ENCODE peak calls at places on chromosomes 16 and 17, in ten cellular contexts. U is left lung, K is cardiac fibroblast, H is IMR-90, I is body of pancreas, A is cardiac muscle cell, Z is mammary epithelial cell, O is psoas muscle, M is AG09309, C is fibroblast of the aortic adventitia. P is an unnamed sample.

GRCh38 chr17:55421179-55421934 is at the start of gene MMD:
- DNase-seq in U (peak; percentile 82), K (no peak), H (no peak), I (no peak), A (no peak), Z (peak; percentile 63), O (peak; percentile 60), M (no peak), C (no peak), P (no peak)

GRCh38 chr17:6232768-6233130 is 162.6 kb downstream of the WSCD1 start:
- DNase-seq in U (no peak), K (no peak), H (no peak), I (no peak), A (no peak), Z (no peak), O (no peak), M (no peak), C (no peak), P (no peak)

GRCh38 chr16:81276323-81276722 is 37.8 kb downstream of the BCO1 start:
- DNase-seq in U (no peak), K (no peak), H (no peak), I (no peak), A (no peak), Z (no peak), O (no peak), M (no peak), C (no peak), P (no peak)

GRCh38 chr17:54860617-54861468 is 39.8 kb upstream of the TOM1L1 start:
- DNase-seq in U (no peak), K (no peak), H (no peak), I (no peak), A (peak; percentile 16), Z (no peak), O (no peak), M (no peak), C (no peak), P (no peak)

GRCh38 chr16:77599793-77600415 is 122.4 kb upstream of the NUDT7 start:
- DNase-seq in U (no peak), K (peak; percentile 46), H (peak; percentile 47), I (no peak), A (peak; percentile 55), Z (peak; percentile 26), O (no peak), M (peak; percentile 20), C (peak; percentile 63), P (no peak)

GRCh38 chr16:12293017-12293618 is 316.6 kb downstream of the SNX29 start:
- DNase-seq in U (no peak), K (no peak), H (peak; percentile 8), I (no peak), A (no peak), Z (no peak), O (no peak), M (no peak), C (no peak), P (no peak)

GRCh38 chr16:50265260-50265659 is 1.1 kb upstream of the ADCY7 start:
- DNase-seq in U (no peak), K (no peak), H (peak; percentile 12), I (peak; percentile 67), A (no peak), Z (no peak), O (peak; percentile 48), M (no peak), C (no peak), P (no peak)

GRCh38 chr16:79272141-79272577 is 328.4 kb downstream of the MAF start:
- DNase-seq in U (peak; percentile 72), K (no peak), H (no peak), I (no peak), A (no peak), Z (no peak), O (no peak), M (no peak), C (no peak), P (no peak)

GRCh38 chr17:66492500-66493123 is 190.2 kb downstream of the PRKCA start:
- DNase-seq in U (no peak), K (peak; percentile 47), H (no peak), I (no peak), A (no peak), Z (no peak), O (no peak), M (no peak), C (peak; percentile 45), P (no peak)

GRCh38 chr17:16980813-16981731 is 9.2 kb upstream of the TNFRSF13B start:
- DNase-seq in U (no peak), K (no peak), H (no peak), I (no peak), A (no peak), Z (peak; percentile 17), O (peak; percentile 40), M (no peak), C (no peak), P (no peak)

GRCh38 chr16:51139568-51139967 is 11.5 kb downstream of the SALL1 start:
- DNase-seq in U (no peak), K (no peak), H (no peak), I (no peak), A (no peak), Z (no peak), O (no peak), M (no peak), C (no peak), P (no peak)

GRCh38 chr17:31052187-31052889 is 42.4 kb upstream of the NF1 start:
- DNase-seq in U (no peak), K (peak; percentile 94), H (peak; percentile 96), I (peak; percentile 57), A (no peak), Z (peak; percentile 99), O (peak; percentile 75), M (peak; percentile 90), C (peak; percentile 98), P (no peak)

GRCh38 chr16:67924140-67924906 is 7.3 kb downstream of the CTRL start:
- DNase-seq in U (no peak), K (no peak), H (no peak), I (peak; percentile 41), A (no peak), Z (no peak), O (no peak), M (no peak), C (no peak), P (no peak)

GRCh38 chr17:76567634-76568432 is 17.8 kb downstream of the ST6GALNAC2 start:
- DNase-seq in U (no peak), K (no peak), H (no peak), I (peak; percentile 53), A (no peak), Z (no peak), O (no peak), M (no peak), C (no peak), P (no peak)
- H3K4me3 ChIP-seq in U (no peak overlapping the region), K (no peak overlapping the region), H (no peak overlapping the region), I (no peak overlapping the region), A (no peak overlapping the region), Z (no peak overlapping the region), O (no peak overlapping the region), M (no peak overlapping the region), C (no peak overlapping the region), P (no peak overlapping the region)

GRCh38 chr16:66130296-66130910 is 236.1 kb upstream of the CDH5 start:
- DNase-seq in U (no peak), K (peak; percentile 92), H (peak; percentile 92), I (no peak), A (no peak), Z (no peak), O (no peak), M (peak; percentile 79), C (peak; percentile 87), P (no peak)

GRCh38 chr16:66129196-66129595 is 237.3 kb upstream of the CDH5 start:
- DNase-seq in U (no peak), K (no peak), H (no peak), I (no peak), A (no peak), Z (no peak), O (no peak), M (no peak), C (no peak), P (no peak)

GRCh38 chr16:66131156-66131807 is 235.2 kb upstream of the CDH5 start:
- DNase-seq in U (no peak), K (peak; percentile 22), H (peak; percentile 70), I (no peak), A (no peak), Z (peak; percentile 39), O (no peak), M (no peak), C (peak; percentile 25), P (no peak)

GRCh38 chr16:66128363-66128725 is 238.1 kb upstream of the CDH5 start:
- DNase-seq in U (no peak), K (no peak), H (peak; percentile 8), I (no peak), A (no peak), Z (no peak), O (no peak), M (no peak), C (peak; percentile 20), P (no peak)

DNA sequence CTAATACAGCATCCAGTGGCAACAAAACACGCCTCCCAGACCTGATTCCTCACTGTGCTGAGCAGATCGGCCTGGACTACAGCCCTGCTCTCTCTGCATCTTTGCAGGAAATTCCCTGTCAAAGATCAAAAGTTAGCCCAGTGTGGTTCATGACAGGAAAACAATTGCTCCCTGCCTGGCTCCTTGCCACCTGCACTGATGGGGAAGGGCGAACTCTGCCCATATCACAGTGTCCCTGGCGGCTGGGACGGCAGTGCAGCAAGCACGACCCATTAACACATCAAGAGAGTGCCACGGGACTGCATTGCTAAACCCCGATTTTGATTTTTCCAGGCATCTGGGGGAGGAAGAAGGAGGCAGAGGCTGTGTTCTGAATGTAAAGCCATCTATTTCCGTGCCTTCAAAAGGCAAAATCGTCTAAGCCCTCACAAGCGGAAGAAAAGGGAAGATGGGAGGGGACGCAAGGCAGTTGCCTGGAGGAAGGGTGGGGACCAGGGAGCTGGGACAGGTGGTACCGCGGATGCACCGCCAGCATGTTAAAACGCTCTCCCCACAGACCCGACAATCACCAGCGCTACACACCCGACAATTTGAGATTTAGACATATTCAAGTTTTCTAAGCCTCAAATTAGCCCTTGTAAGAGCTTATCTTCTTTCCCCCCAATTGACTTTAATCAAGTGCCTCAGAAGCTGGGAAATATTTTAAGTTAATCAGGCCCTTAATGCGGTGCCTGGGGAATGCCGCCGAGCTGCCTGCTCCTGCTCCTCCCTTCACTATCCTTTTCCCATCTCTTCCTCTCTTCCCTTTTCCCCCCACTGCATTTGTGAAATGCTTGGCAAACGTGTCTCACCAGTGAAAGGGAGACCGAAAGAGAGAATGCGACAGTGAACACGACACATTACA is 238.8 kb upstream of the CDH5 start:
- DNase-seq in U (no peak), K (peak; percentile 77), H (no peak), I (no peak), A (peak; percentile 52), Z (no peak), O (peak; percentile 64), M (no peak), C (no peak), P (no peak)
- TF ChIP-seq CTCF in U (no peak), K (no peak), H (no peak), I (no peak), A (peak; percentile 23), Z (no peak), O (no peak), M (no peak), C (no peak), P (no peak)

GRCh38 chr16:20903116-20903888 is 2.7 kb downstream of the LYRM1 start:
- DNase-seq in U (no peak), K (no peak), H (no peak), I (no peak), A (no peak), Z (no peak), O (no peak), M (no peak), C (no peak), P (no peak)
- H3K4me3 ChIP-seq in U (no peak overlapping the region), K (no peak overlapping the region), H (no peak overlapping the region), I (no peak overlapping the region), A (no peak overlapping the region), Z (no peak overlapping the region), O (no peak overlapping the region), M (no peak overlapping the region), C (no peak overlapping the region), P (no peak overlapping the region)

GRCh38 chr17:57404073-57404472 is 147.8 kb downstream of the MSI2 start:
- DNase-seq in U (no peak), K (no peak), H (no peak), I (no peak), A (no peak), Z (no peak), O (no peak), M (no peak), C (no peak), P (no peak)
- TF ChIP-seq CTCF in U (no peak), K (no peak), H (no peak), I (no peak), A (no peak), Z (no peak), O (no peak), M (no peak), C (no peak), P (peak; percentile 40)

P was measured in GM12864.